ENCODE peak calls at places on chromosome 1, in six cellular contexts. One of them, this sample, is unnamed.

GRCh38 chr1:172745014-172745413 is 86.1 kb downstream of the FASLG start:
- DNase-seq in suprapubic skin: no peak
- DNase-seq in A549: peak; percentile 79
- DNase-seq in ovary: no peak
- DNase-seq in H1: no peak
- DNase-seq in K562: peak; percentile 41
- DNase-seq in this sample: peak; percentile 26

GRCh38 chr1:219676012-219676770 is 63.3 kb upstream of the ZC3H11B start:
- DNase-seq in suprapubic skin: no peak
- DNase-seq in A549: no peak
- DNase-seq in ovary: no peak
- DNase-seq in H1: no peak
- DNase-seq in K562: no peak
- DNase-seq in this sample: no peak

GRCh38 chr1:230861970-230862595 is 6.2 kb downstream of the C1orf198 start:
- DNase-seq in suprapubic skin: no peak
- DNase-seq in A549: no peak
- DNase-seq in ovary: no peak
- DNase-seq in H1: no peak
- DNase-seq in K562: no peak
- DNase-seq in this sample: no peak

GRCh38 chr1:55214214-55214902 is 806 bp downstream of the USP24 start:
- DNase-seq in suprapubic skin: no peak
- DNase-seq in A549: peak; percentile 19
- DNase-seq in ovary: peak; percentile 61
- DNase-seq in H1: no peak
- DNase-seq in K562: peak; percentile 83
- DNase-seq in this sample: peak; percentile 63

GRCh38 chr1:199463521-199464127 is 563.9 kb upstream of the NR5A2 start:
- DNase-seq in suprapubic skin: no peak
- DNase-seq in A549: peak; percentile 64
- DNase-seq in ovary: no peak
- DNase-seq in H1: no peak
- DNase-seq in K562: no peak
- DNase-seq in this sample: no peak

GRCh38 chr1:172002725-172003345 is 161.5 kb downstream of the DNM3 start:
- DNase-seq in suprapubic skin: no peak
- DNase-seq in A549: peak; percentile 69
- DNase-seq in ovary: no peak
- DNase-seq in H1: no peak
- DNase-seq in K562: peak; percentile 30
- DNase-seq in this sample: peak; percentile 14

GRCh38 chr1:155170806-155171205 is 2.3 kb downstream of the KRTCAP2 start:
- DNase-seq in suprapubic skin: peak; percentile 38
- DNase-seq in A549: no peak
- DNase-seq in ovary: peak; percentile 7
- DNase-seq in H1: no peak
- DNase-seq in K562: no peak
- DNase-seq in this sample: no peak

GRCh38 chr1:154713001-154713400 is 105.0 kb upstream of the ADAR start:
- DNase-seq in suprapubic skin: no peak
- DNase-seq in A549: no peak
- DNase-seq in ovary: no peak
- DNase-seq in H1: no peak
- DNase-seq in K562: no peak
- DNase-seq in this sample: no peak

GRCh38 chr1:114758251-114758832 is 558 bp upstream of the CSDE1 start:
- DNase-seq in suprapubic skin: no peak
- DNase-seq in A549: no peak
- DNase-seq in ovary: no peak
- DNase-seq in H1: no peak
- DNase-seq in K562: no peak
- DNase-seq in this sample: no peak

GRCh38 chr1:167469280-167469965 is 48.9 kb downstream of the CD247 start:
- DNase-seq in suprapubic skin: no peak
- DNase-seq in A549: no peak
- DNase-seq in ovary: no peak
- DNase-seq in H1: no peak
- DNase-seq in K562: no peak
- DNase-seq in this sample: no peak

GRCh38 chr1:182350839-182351238 is 40.8 kb downstream of the GLUL start:
- DNase-seq in suprapubic skin: peak; percentile 72
- DNase-seq in A549: no peak
- DNase-seq in ovary: no peak
- DNase-seq in H1: no peak
- DNase-seq in K562: no peak
- DNase-seq in this sample: no peak

GRCh38 chr1:24968941-24969585 is 39.0 kb upstream of the RUNX3 start:
- DNase-seq in suprapubic skin: no peak
- DNase-seq in A549: no peak
- DNase-seq in ovary: no peak
- DNase-seq in H1: no peak
- DNase-seq in K562: no peak
- DNase-seq in this sample: no peak

GRCh38 chr1:160097196-160097910 is 1.1 kb downstream of the IGSF8 start:
- DNase-seq in suprapubic skin: no peak
- DNase-seq in A549: no peak
- DNase-seq in ovary: no peak
- DNase-seq in H1: no peak
- DNase-seq in K562: no peak
- DNase-seq in this sample: no peak

GRCh38 chr1:28437260-28437923 is 67.9 kb downstream of the PHACTR4 start:
- DNase-seq in suprapubic skin: no peak
- DNase-seq in A549: peak; percentile 75
- DNase-seq in ovary: peak; percentile 26
- DNase-seq in H1: no peak
- DNase-seq in K562: no peak
- DNase-seq in this sample: peak; percentile 52

GRCh38 chr1:204579681-204580080 is 63.5 kb downstream of the MDM4 start:
- DNase-seq in suprapubic skin: no peak
- DNase-seq in A549: no peak
- DNase-seq in ovary: no peak
- DNase-seq in H1: no peak
- DNase-seq in K562: no peak
- DNase-seq in this sample: no peak

GRCh38 chr1:6426321-6426971 is 1.9 kb downstream of the ESPN start:
- DNase-seq in suprapubic skin: no peak
- DNase-seq in A549: no peak
- DNase-seq in ovary: no peak
- DNase-seq in H1: no peak
- DNase-seq in K562: peak; percentile 80
- DNase-seq in this sample: no peak

DNA sequence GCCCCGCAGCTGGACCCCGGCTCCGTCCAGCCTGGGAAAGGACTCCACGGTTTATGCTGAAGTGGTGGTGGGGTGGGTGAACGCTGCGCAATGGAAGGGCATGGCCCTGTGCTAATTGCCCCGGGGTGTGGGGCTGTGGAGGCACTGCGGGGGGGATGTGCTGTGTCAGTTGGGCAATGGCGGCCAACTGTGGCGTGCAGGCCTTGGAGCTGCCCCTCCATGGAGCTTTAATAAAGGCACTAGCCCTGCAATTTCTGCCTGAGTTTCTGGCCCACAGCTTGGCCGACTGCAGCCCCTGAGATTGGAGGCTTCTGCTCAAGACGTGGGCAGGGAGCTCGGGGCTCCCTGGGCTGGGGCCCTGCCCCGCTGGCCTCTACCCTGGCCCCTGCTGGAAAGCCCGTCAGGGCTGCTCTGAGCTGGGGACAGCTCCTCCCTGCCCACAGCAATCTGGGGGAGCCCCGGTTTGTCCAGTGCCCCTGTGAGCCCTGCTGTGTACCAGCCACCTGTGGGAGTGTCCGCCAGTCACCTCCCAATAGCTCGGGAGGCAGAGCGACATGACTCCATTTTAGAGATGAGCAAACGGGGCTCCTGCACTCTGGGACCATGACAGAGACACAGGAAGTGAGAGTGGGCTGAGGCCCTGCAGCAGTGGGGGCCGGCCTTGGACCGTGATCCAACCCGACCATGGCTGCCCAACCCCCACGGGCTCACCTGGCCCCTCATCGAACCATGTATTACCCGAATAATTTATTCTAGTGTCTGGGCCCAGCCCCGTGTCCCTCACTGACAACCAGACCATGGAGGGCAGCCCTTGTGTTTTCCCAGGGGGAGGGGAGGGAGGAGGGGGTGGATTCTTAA is 8.7 kb upstream of the TNFRSF14 start:
- DNase-seq in suprapubic skin: no peak
- DNase-seq in A549: no peak
- DNase-seq in ovary: no peak
- DNase-seq in H1: no peak
- DNase-seq in K562: no peak
- DNase-seq in this sample: peak; percentile 51
- TF ChIP-seq EP300 in suprapubic skin: no peak
- TF ChIP-seq EP300 in A549: no peak
- TF ChIP-seq EP300 in ovary: no peak
- TF ChIP-seq EP300 in H1: no peak
- TF ChIP-seq EP300 in K562: no peak
- TF ChIP-seq EP300 in this sample: no peak

GRCh38 chr1:10612446-10613160 is 137.9 kb downstream of the PEX14 start:
- DNase-seq in suprapubic skin: peak; percentile 56
- DNase-seq in A549: no peak
- DNase-seq in ovary: no peak
- DNase-seq in H1: no peak
- DNase-seq in K562: no peak
- DNase-seq in this sample: no peak

GRCh38 chr1:10614377-10615225 is 139.9 kb downstream of the PEX14 start:
- DNase-seq in suprapubic skin: peak; percentile 58
- DNase-seq in A549: no peak
- DNase-seq in ovary: no peak
- DNase-seq in H1: no peak
- DNase-seq in K562: no peak
- DNase-seq in this sample: no peak

GRCh38 chr1:10613340-10613739 is 138.6 kb downstream of the PEX14 start:
- DNase-seq in suprapubic skin: peak; percentile 47
- DNase-seq in A549: no peak
- DNase-seq in ovary: no peak
- DNase-seq in H1: no peak
- DNase-seq in K562: no peak
- DNase-seq in this sample: no peak

GRCh38 chr1:10615336-10615735 is 140.6 kb downstream of the PEX14 start:
- DNase-seq in suprapubic skin: peak; percentile 65
- DNase-seq in A549: no peak
- DNase-seq in ovary: no peak
- DNase-seq in H1: no peak
- DNase-seq in K562: no peak
- DNase-seq in this sample: no peak

GRCh38 chr1:10613861-10614260 is 139.1 kb downstream of the PEX14 start:
- DNase-seq in suprapubic skin: peak; percentile 57
- DNase-seq in A549: no peak
- DNase-seq in ovary: no peak
- DNase-seq in H1: no peak
- DNase-seq in K562: no peak
- DNase-seq in this sample: no peak
- TF ChIP-seq EP300 in suprapubic skin: no peak
- TF ChIP-seq EP300 in A549: no peak
- TF ChIP-seq EP300 in ovary: no peak
- TF ChIP-seq EP300 in H1: no peak
- TF ChIP-seq EP300 in K562: no peak
- TF ChIP-seq EP300 in this sample: no peak

GRCh38 chr1:67552336-67552759 is 122.1 kb upstream of the SERBP1 start:
- DNase-seq in suprapubic skin: no peak
- DNase-seq in A549: no peak
- DNase-seq in ovary: no peak
- DNase-seq in H1: no peak
- DNase-seq in K562: no peak
- DNase-seq in this sample: peak; percentile 61
- TF ChIP-seq EP300 in suprapubic skin: no peak
- TF ChIP-seq EP300 in A549: no peak
- TF ChIP-seq EP300 in ovary: no peak
- TF ChIP-seq EP300 in H1: no peak
- TF ChIP-seq EP300 in K562: no peak
- TF ChIP-seq EP300 in this sample: no peak

DNA sequence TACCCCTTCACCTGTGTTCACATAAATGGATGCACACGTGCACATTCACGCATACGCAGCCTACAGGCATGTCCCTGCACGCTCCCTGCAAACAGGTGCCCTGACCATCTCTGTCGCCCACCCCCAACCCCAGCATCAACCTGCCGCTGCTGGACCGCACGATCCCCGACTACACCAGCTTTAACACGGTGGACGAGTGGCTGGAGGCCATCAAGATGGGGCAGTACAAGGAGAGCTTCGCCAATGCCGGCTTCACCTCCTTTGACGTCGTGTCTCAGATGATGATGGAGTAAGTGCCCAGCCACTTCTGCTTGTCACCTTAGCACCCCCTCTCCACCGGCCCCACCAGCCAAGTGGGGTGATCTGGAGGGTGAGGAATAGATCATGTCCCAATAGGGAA is 60.4 kb downstream of the LACTBL1 start:
- DNase-seq in suprapubic skin: no peak
- DNase-seq in A549: no peak
- DNase-seq in ovary: no peak
- DNase-seq in H1: no peak
- DNase-seq in K562: no peak
- DNase-seq in this sample: no peak
- TF ChIP-seq EP300 in suprapubic skin: no peak
- TF ChIP-seq EP300 in A549: no peak
- TF ChIP-seq EP300 in ovary: no peak
- TF ChIP-seq EP300 in H1: no peak
- TF ChIP-seq EP300 in K562: no peak
- TF ChIP-seq EP300 in this sample: no peak

GRCh38 chr1:162561037-162561615 is 396 bp upstream of the UAP1 start:
- DNase-seq in suprapubic skin: peak; percentile 99
- DNase-seq in A549: peak; percentile 93
- DNase-seq in ovary: peak; percentile 99
- DNase-seq in H1: peak; percentile 89
- DNase-seq in K562: peak; percentile 97
- DNase-seq in this sample: peak; percentile 100

GRCh38 chr1:162561616-162562451 is at the start of gene UAP1:
- DNase-seq in suprapubic skin: no peak
- DNase-seq in A549: no peak
- DNase-seq in ovary: no peak
- DNase-seq in H1: no peak
- DNase-seq in K562: no peak
- DNase-seq in this sample: no peak

GRCh38 chr1:162557536-162557935 is 4.0 kb upstream of the UAP1 start:
- DNase-seq in suprapubic skin: no peak
- DNase-seq in A549: no peak
- DNase-seq in ovary: no peak
- DNase-seq in H1: no peak
- DNase-seq in K562: no peak
- DNase-seq in this sample: peak; percentile 78

GRCh38 chr1:162562452-162562828 is 918 bp downstream of the UAP1 start:
- DNase-seq in suprapubic skin: no peak
- DNase-seq in A549: peak; percentile 18
- DNase-seq in ovary: no peak
- DNase-seq in H1: no peak
- DNase-seq in K562: no peak
- DNase-seq in this sample: peak; percentile 44

GRCh38 chr1:162560303-162561036 is 1.1 kb upstream of the UAP1 start:
- DNase-seq in suprapubic skin: no peak
- DNase-seq in A549: peak; percentile 31
- DNase-seq in ovary: no peak
- DNase-seq in H1: no peak
- DNase-seq in K562: no peak
- DNase-seq in this sample: no peak
- TF ChIP-seq EP300 in suprapubic skin: no peak
- TF ChIP-seq EP300 in A549: no peak
- TF ChIP-seq EP300 in ovary: no peak
- TF ChIP-seq EP300 in H1: no peak
- TF ChIP-seq EP300 in K562: peak; percentile 12
- TF ChIP-seq EP300 in this sample: no peak

GRCh38 chr1:210920258-210920657 is 213.7 kb downstream of the KCNH1 start:
- DNase-seq in suprapubic skin: no peak
- DNase-seq in A549: no peak
- DNase-seq in ovary: no peak
- DNase-seq in H1: no peak
- DNase-seq in K562: no peak
- DNase-seq in this sample: no peak
- TF ChIP-seq EP300 in suprapubic skin: no peak
- TF ChIP-seq EP300 in A549: no peak
- TF ChIP-seq EP300 in ovary: no peak
- TF ChIP-seq EP300 in H1: no peak
- TF ChIP-seq EP300 in K562: no peak
- TF ChIP-seq EP300 in this sample: no peak

This sample was measured in transverse colon.